ENCODE peak calls at places on chromosome 18, in seven cellular contexts. E is KG1, P is T-cell, L is neural crest cell, O is LoVo, J is Karpas-422, T is AG10803. G is an unnamed sample.

GRCh38 chr18:48740068-48740440 is 201.2 kb downstream of the CTIF start:
- DNase-seq in E (no peak), P (no peak), L (no peak), O (no peak), J (no peak), T (no peak), G (no peak)

GRCh38 chr18:78138993-78139496 is 840.6 kb upstream of the SALL3 start:
- DNase-seq in E (no peak), P (no peak), L (no peak), O (no peak), J (no peak), T (no peak), G (no peak)

GRCh38 chr18:10374615-10375295 is 79.7 kb upstream of the APCDD1 start:
- DNase-seq in E (no peak), P (no peak), L (peak), O (no peak), J (no peak), T (peak), G (no peak)

GRCh38 chr18:63774511-63774910 is 707 bp upstream of the SERPINB7 start:
- DNase-seq in E (no peak), P (no peak), L (no peak), O (no peak), J (no peak), T (no peak), G (peak)

GRCh38 chr18:45325791-45326190 is 289.5 kb upstream of the SLC14A2 start:
- DNase-seq in E (no peak), P (no peak), L (no peak), O (no peak), J (no peak), T (no peak), G (no peak)

GRCh38 chr18:67432806-67433205 is 83.7 kb downstream of the DSEL start:
- DNase-seq in E (no peak), P (no peak), L (no peak), O (no peak), J (no peak), T (peak), G (no peak)

GRCh38 chr18:9684901-9685738 is 23.0 kb upstream of the RAB31 start:
- DNase-seq in E (no peak), P (no peak), L (no peak), O (no peak), J (no peak), T (peak), G (no peak)

GRCh38 chr18:63410792-63411191 is 11.5 kb downstream of the VPS4B start:
- DNase-seq in E (no peak), P (no peak), L (no peak), O (peak), J (no peak), T (peak), G (peak)

GRCh38 chr18:58670561-58671121 is 624 bp upstream of the MALT1 start:
- DNase-seq in E (peak), P (no peak), L (no peak), O (no peak), J (no peak), T (peak), G (peak)

GRCh38 chr18:3037423-3037915 is 24.5 kb upstream of the LPIN2 start:
- DNase-seq in E (no peak), P (no peak), L (no peak), O (peak), J (no peak), T (peak), G (peak)

GRCh38 chr18:67875936-67876335 is 359.4 kb upstream of the DSEL start:
- DNase-seq in E (no peak), P (no peak), L (no peak), O (no peak), J (no peak), T (no peak), G (peak)

GRCh38 chr18:22551536-22552151 is 133.9 kb upstream of the CTAGE1 start:
- DNase-seq in E (no peak), P (no peak), L (no peak), O (peak), J (no peak), T (peak), G (peak)

GRCh38 chr18:27967938-27968803 is 208.8 kb downstream of the CDH2 start:
- DNase-seq in E (no peak), P (no peak), L (no peak), O (no peak), J (no peak), T (peak), G (peak)

GRCh38 chr18:48022531-48023330 is 92.3 kb upstream of the SMAD2 start:
- DNase-seq in E (peak), P (no peak), L (no peak), O (peak), J (peak), T (peak), G (peak)

GRCh38 chr18:43574974-43575373 is 297.7 kb upstream of the SYT4 start:
- DNase-seq in E (no peak), P (no peak), L (no peak), O (no peak), J (no peak), T (no peak), G (no peak)

GRCh38 chr18:45066210-45066609 is 385.5 kb downstream of the SETBP1 start:
- DNase-seq in E (peak), P (no peak), L (no peak), O (no peak), J (no peak), T (no peak), G (no peak)

GRCh38 chr18:61900504-61901281 is 7.9 kb upstream of the RNF152 start:
- DNase-seq in E (no peak), P (no peak), L (no peak), O (no peak), J (no peak), T (no peak), G (no peak)

GRCh38 chr18:406677-407076 is 93.8 kb downstream of the COLEC12 start:
- DNase-seq in E (no peak), P (no peak), L (no peak), O (no peak), J (no peak), T (no peak), G (no peak)

GRCh38 chr18:63183263-63183662 is 136.3 kb downstream of the BCL2 start:
- DNase-seq in E (no peak), P (no peak), L (no peak), O (no peak), J (no peak), T (no peak), G (no peak)

GRCh38 chr18:48676756-48677368 is 138.0 kb downstream of the CTIF start:
- DNase-seq in E (peak), P (peak), L (peak), O (peak), J (peak), T (peak), G (peak)

GRCh38 chr18:7955175-7955574 is 388.1 kb downstream of the PTPRM start:
- DNase-seq in E (no peak), P (no peak), L (no peak), O (no peak), J (no peak), T (no peak), G (no peak)

GRCh38 chr18:26963292-26963691 is 97.8 kb upstream of the AQP4 start:
- DNase-seq in E (no peak), P (no peak), L (no peak), O (no peak), J (no peak), T (no peak), G (peak)

GRCh38 chr18:42274488-42275137 is 319.6 kb downstream of the PIK3C3 start:
- DNase-seq in E (no peak), P (no peak), L (no peak), O (peak), J (peak), T (peak), G (peak)

GRCh38 chr18:50981381-50981780 is 13.5 kb downstream of the ELAC1 start:
- DNase-seq in E (no peak), P (no peak), L (no peak), O (peak), J (no peak), T (peak), G (no peak)

GRCh38 chr18:22572321-22572720 is 154.6 kb upstream of the CTAGE1 start:
- DNase-seq in E (no peak), P (no peak), L (no peak), O (no peak), J (no peak), T (no peak), G (no peak)

GRCh38 chr18:44149706-44150105 is 531.0 kb upstream of the SETBP1 start:
- DNase-seq in E (no peak), P (no peak), L (no peak), O (no peak), J (no peak), T (peak), G (peak)

GRCh38 chr18:31041346-31042067 is 1.0 kb downstream of the DSC3 start:
- DNase-seq in E (no peak), P (no peak), L (peak), O (peak), J (no peak), T (no peak), G (peak)

GRCh38 chr18:37403100-37403781 is 162.4 kb downstream of the CELF4 start:
- DNase-seq in E (no peak), P (no peak), L (no peak), O (no peak), J (no peak), T (peak), G (peak)

G was measured in PC-3.